ENCODE peak calls at places on chromosomes 11 and 22, in seven cellular contexts. R is suprapubic skin, L is A549, O is lower leg skin, K is NB4, P is stomach, D is right lobe of liver. B is an unnamed sample.

GRCh38 chr22:46665751-46666280 is 45.6 kb downstream of the GRAMD4 start:
- DNase-seq in O (no peak), D (no peak), R (no peak), L (no peak), P (no peak), K (no peak), B (no peak)

GRCh38 chr22:27274770-27275449 is 526.6 kb downstream of the MN1 start:
- DNase-seq in R (no peak), D (no peak), O (no peak), P (no peak), L (no peak), K (no peak), B (no peak)

GRCh38 chr11:28963189-28963588 is 855.0 kb downstream of the METTL15 start:
- DNase-seq in R (no peak), K (no peak), O (no peak), L (no peak), P (no peak), D (no peak), B (no peak)

GRCh38 chr11:64791781-64792291 is 11.2 kb downstream of the MAP4K2 start:
- DNase-seq in O (no peak), R (no peak), K (no peak), L (no peak), P (no peak), D (no peak), B (peak)

GRCh38 chr11:134366279-134366678 is 34.5 kb downstream of the GLB1L2 start:
- DNase-seq in R (no peak), O (no peak), P (no peak), D (no peak), K (no peak), L (no peak), B (no peak)

GRCh38 chr11:116275634-116276033 is 497.2 kb downstream of the BUD13 start:
- DNase-seq in O (no peak), K (no peak), R (no peak), P (no peak), L (peak), D (no peak), B (no peak)

GRCh38 chr11:116731821-116732739 is 40.7 kb downstream of the BUD13 start:
- DNase-seq in R (peak), P (no peak), K (no peak), L (no peak), D (no peak), O (peak), B (peak)

GRCh38 chr22:19891350-19892248 is 36.9 kb upstream of the GNB1L start:
- DNase-seq in K (peak), O (no peak), D (no peak), R (no peak), P (no peak), L (no peak), B (peak)

GRCh38 chr22:25404556-25404922 is 159.9 kb upstream of the GRK3 start:
- DNase-seq in D (no peak), O (no peak), P (no peak), R (no peak), K (peak), L (no peak), B (peak)

GRCh38 chr11:73175551-73176144 is 33.5 kb upstream of the FCHSD2 start:
- DNase-seq in O (no peak), P (no peak), L (no peak), K (no peak), R (no peak), D (peak), B (peak)

GRCh38 chr11:73171762-73172161 is 29.6 kb upstream of the FCHSD2 start:
- DNase-seq in P (no peak), O (no peak), L (no peak), R (no peak), D (no peak), K (no peak), B (peak)

GRCh38 chr11:73174495-73174791 is 32.3 kb upstream of the FCHSD2 start:
- DNase-seq in K (no peak), R (no peak), D (no peak), P (no peak), L (no peak), O (no peak), B (no peak)

GRCh38 chr11:73173755-73174494 is 31.8 kb upstream of the FCHSD2 start:
- DNase-seq in O (no peak), K (no peak), L (no peak), D (peak), R (no peak), P (peak), B (peak)

DNA sequence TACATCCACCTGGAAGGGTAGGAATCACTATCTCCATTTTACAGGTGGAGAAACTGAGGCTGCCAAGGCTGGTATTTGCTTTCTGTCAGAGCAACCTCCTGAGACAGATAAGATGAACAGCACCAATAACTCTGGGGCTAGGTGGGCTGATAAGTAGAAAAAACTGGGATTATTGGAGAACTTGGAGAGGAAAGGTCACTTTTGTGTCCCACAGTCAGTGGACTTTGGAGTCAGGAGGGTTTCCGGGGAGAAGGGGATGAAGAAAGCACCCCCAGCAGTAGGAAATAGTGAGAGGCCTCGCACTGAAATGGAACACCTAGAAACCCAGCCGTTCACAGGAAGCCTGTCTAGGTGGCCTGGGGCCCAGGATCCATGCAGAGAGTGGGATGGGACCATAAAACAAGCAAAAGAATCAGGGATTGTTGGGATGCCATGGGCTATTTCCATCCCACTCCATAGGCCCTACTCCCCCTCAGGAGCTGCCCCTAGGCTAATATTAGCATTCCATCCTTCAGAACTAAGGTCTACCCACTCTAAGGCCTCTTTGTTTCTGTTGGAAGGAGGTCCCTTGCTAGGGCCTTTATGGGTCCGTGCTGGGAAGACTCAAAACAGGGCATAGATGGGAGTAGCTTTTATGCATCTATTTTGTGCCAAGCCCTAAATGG is 31.0 kb upstream of the FCHSD2 start:
- DNase-seq in R (no peak), O (no peak), D (no peak), L (no peak), K (no peak), P (no peak), B (no peak)
- H3K4me3 ChIP-seq in R (no peak), O (no peak), D (no peak), L (no peak), K (no peak), P (no peak), B (no peak)

DNA sequence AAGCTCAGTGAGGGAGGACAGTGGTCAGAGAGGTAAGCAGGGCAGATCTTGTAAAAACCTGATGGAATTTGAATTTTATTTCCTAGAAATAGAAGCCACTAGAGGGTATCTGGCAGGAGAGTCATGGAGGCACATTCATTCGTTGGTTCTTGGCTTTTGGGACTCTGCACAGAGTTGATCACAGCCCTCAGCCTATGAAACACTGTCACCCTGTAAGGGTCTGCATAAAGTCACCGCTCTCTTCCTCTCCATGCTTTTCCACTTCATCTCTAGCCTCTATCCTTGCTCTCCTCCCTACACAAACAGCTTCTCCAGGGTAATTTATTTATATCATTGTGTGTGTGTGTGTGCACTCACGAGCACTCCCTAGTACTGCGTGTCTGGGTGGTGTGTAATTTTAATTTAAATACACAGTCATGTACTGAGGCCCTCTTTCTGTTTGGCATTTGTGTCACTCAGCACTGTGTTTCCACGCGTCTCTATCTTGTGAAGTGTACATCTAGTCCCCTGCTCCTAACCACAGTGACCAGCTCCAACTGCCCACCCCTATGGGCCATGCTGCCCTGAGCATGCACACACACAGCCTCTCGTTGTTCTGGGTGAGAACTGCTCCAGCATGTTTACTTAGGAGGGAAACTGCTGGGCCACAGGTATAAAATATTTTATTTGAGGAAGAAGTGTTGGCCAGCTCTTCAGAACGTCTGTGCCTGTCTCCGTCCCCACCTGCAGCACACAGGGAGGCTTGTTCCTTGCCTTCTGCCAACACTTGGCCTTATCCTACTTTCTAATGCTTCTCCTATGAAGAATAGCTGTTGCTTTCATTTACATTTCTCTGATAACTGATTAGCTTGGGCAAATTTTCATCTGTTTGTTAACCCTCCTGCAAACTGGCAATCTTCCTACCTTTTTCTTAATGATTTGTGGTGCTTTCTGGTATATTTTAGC is 4.5 kb downstream of the KCNQ1OT1 start:
- DNase-seq in L (no peak), O (peak), P (no peak), D (peak), K (no peak), R (peak), B (peak)
- TF ChIP-seq POLR2A in L (no peak), O (no peak), P (no peak), D (no peak), K (no peak), R (no peak), B (no peak)

GRCh38 chr22:37906364-37907008 is 389 bp downstream of the MICALL1 start:
- DNase-seq in D (no peak), L (no peak), P (no peak), O (no peak), K (peak), R (no peak), B (peak)
- H3K4me3 ChIP-seq in D (peak), L (peak), P (peak), O (peak), K (peak), R (peak), B (peak)

GRCh38 chr22:38317237-38317994 is at the start of gene CSNK1E:
- DNase-seq in K (peak), L (peak), O (peak), R (no peak), P (peak), D (peak), B (peak)
- TF ChIP-seq POLR2A in K (peak), L (no peak), O (no peak), R (no peak), P (no peak), D (no peak), B (no peak)

GRCh38 chr22:37601540-37602442 is 6.8 kb upstream of the GGA1 start:
- DNase-seq in R (no peak), O (no peak), K (peak), D (peak), L (no peak), P (peak), B (no peak)
- H3K4me3 ChIP-seq in R (no peak), O (no peak), K (peak), D (no peak), L (no peak), P (no peak), B (no peak)

GRCh38 chr11:66003291-66003690 is 988 bp downstream of the BANF1 start:
- DNase-seq in O (no peak), R (no peak), L (no peak), K (no peak), D (no peak), P (no peak), B (no peak)

GRCh38 chr11:66002648-66003225 is 434 bp downstream of the BANF1 start:
- DNase-seq in P (peak), L (peak), D (peak), O (no peak), K (no peak), R (no peak), B (no peak)

GRCh38 chr11:66004186-66004585 is 1.9 kb downstream of the BANF1 start:
- DNase-seq in O (no peak), L (no peak), P (no peak), R (no peak), D (no peak), K (no peak), B (no peak)

GRCh38 chr11:66006134-66006890 is 4.0 kb downstream of the BANF1 start:
- DNase-seq in D (no peak), R (no peak), L (no peak), P (no peak), O (no peak), K (no peak), B (no peak)

GRCh38 chr11:66001941-66002647 is at the start of the genes BANF1 and EIF1AD:
- DNase-seq in L (peak), P (peak), D (peak), R (peak), O (peak), K (peak), B (peak)
- TF ChIP-seq POLR2A in L (peak), P (no peak), D (peak), R (peak), O (no peak), K (peak), B (peak)

DNA sequence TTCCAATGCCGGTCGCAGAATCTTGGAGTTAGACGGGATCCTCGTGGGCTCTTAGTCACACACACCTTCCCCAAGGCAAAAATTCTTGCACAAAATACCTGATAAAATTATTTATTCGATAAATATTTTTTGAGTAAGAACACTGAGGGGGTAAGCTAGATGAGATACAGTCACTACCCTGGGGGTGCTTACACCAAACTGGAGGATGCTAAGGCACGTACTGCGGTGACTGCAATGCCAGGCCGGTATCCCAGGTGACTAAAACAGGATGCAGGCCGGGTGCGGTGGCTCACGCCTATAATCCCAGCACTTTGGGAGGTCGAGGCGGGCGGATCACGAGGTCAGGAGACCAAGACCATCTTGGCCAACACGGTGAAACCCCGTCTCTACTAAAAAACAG is 1.7 kb upstream of the MRTFA start:
- DNase-seq in R (no peak), L (no peak), P (no peak), K (no peak), D (peak), O (no peak), B (peak)
- H3K4me3 ChIP-seq in R (no peak), L (no peak), P (no peak), K (no peak), D (no peak), O (no peak), B (no peak)

DNA sequence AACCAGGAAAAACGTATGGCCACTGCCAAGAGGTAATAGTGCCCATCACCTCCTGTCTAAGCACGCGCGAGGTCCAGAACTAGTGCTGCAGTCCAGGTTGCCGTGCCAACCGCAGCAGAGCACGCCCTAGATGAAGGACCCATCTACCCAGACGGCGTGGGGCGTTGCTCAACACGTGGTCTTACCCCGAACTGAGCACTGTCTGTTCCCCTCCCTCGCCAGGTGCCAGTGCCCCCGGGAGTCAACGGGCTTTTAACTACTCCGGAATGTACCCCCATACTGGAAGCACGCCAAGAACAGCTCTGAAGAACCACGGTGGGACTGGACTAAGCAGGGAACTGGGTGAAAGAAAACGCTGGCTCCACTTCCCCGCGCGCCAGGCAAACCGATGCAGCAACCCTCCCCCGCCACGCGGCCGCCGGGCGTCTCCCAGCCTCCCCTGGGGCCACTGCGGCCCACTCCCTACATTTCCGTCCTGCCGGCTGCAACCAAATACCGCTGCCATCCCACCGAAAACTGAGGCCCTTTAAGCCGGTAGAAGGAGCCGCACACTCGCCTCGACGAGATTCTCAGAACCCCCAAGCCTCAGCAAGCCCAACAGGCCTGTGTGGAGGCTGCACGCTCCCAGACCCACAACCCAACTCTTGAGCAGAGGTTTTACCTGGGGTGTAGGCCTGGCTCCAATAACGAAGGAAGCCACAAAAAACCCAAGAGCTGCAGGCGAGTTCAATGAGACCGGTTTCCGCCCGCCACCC is at the start of gene HSPA8:
- DNase-seq in L (no peak), K (peak), P (peak), O (peak), R (peak), D (peak), B (peak)
- TF ChIP-seq POLR2A in L (peak), K (peak), P (peak), O (no peak), R (peak), D (peak), B (peak)

GRCh38 chr11:76803811-76804600 is 20.9 kb downstream of the TSKU start:
- DNase-seq in R (peak), L (peak), K (no peak), D (peak), P (no peak), O (no peak), B (peak)
- H3K4me3 ChIP-seq in R (no peak), L (no peak), K (no peak), D (no peak), P (no peak), O (no peak), B (no peak)

GRCh38 chr22:30607300-30607930 is 441 bp downstream of the TCN2 start:
- DNase-seq in D (no peak), P (no peak), L (no peak), R (no peak), O (no peak), K (no peak), B (no peak)

GRCh38 chr22:30607939-30608338 is 965 bp downstream of the TCN2 start:
- DNase-seq in D (no peak), O (no peak), K (peak), R (no peak), L (no peak), P (no peak), B (no peak)

GRCh38 chr22:30605449-30606110 is 1.4 kb upstream of the TCN2 start:
- DNase-seq in L (peak), D (peak), R (no peak), K (peak), O (no peak), P (peak), B (no peak)

GRCh38 chr22:30604723-30605122 is 2.3 kb upstream of the TCN2 start:
- DNase-seq in R (no peak), K (no peak), P (no peak), L (no peak), D (no peak), O (no peak), B (no peak)

GRCh38 chr22:30606455-30607299 is at the start of gene TCN2:
- DNase-seq in K (peak), D (peak), L (peak), R (peak), O (peak), P (peak), B (peak)
- TF ChIP-seq POLR2A in K (no peak), D (peak), L (no peak), R (no peak), O (no peak), P (no peak), B (no peak)